ENCODE peak calls at places on chromosomes 7 and 10, in seven cellular contexts. K is adipocyte; H is stimulated activated CD4-positive, alpha-beta T cell treated with anti-CD3 and anti-CD28 coated beads, Interleukin-1b, Interleukin-23, amount 100 ng/mL, for 48 hours; P is stimulated activated CD8-positive, alpha-beta memory T cell treated with anti-CD3 and anti-CD28 coated beads, Interleukin-12 subunit alpha, Interleukin-12 subunit beta, amount 100 ng/mL, for 4 hours; F is HEK293T; Z is Daoy; M is KBM-7. L is an unnamed sample.

GRCh38 chr10:21972584-21972983 is 30.9 kb downstream of the DNAJC1 start:
- DNase-seq in K (no peak), H (no peak), P (no peak), F (no peak), Z (no peak), M (no peak), L (no peak)

GRCh38 chr7:112056409-112056808 is 149.8 kb downstream of the DOCK4 start:
- DNase-seq in K (peak; percentile 60), H (no peak), P (no peak), F (no peak), Z (peak; percentile 85), M (no peak), L (no peak)

GRCh38 chr7:27165655-27166474 is 528 bp upstream of the HOXA9 start:
- DNase-seq in K (no peak), H (no peak), P (no peak), F (no peak), Z (no peak), M (no peak), L (peak; percentile 84)

GRCh38 chr10:92712016-92712889 is 22.5 kb downstream of the HHEX start:
- DNase-seq in K (no peak), H (no peak), P (no peak), F (no peak), Z (peak; percentile 17), M (peak; percentile 56), L (peak; percentile 80)

GRCh38 chr10:78717200-78717599 is 351.6 kb upstream of the ZMIZ1 start:
- DNase-seq in K (peak; percentile 67), H (no peak), P (no peak), F (no peak), Z (no peak), M (no peak), L (peak; percentile 85)

GRCh38 chr7:72211175-72211574 is 201.0 kb downstream of the CALN1 start:
- DNase-seq in K (no peak), H (no peak), P (no peak), F (no peak), Z (no peak), M (no peak), L (no peak)

GRCh38 chr7:44980393-44981034 is 1.7 kb upstream of the MYO1G start:
- DNase-seq in K (no peak), H (peak; percentile 93), P (no peak), F (no peak), Z (peak; percentile 87), M (peak; percentile 95), L (peak; percentile 86)

GRCh38 chr10:130723704-130724103 is 587.5 kb downstream of the GLRX3 start:
- DNase-seq in K (no peak), H (no peak), P (no peak), F (no peak), Z (no peak), M (no peak), L (no peak)

GRCh38 chr7:79504607-79505389 is 51.3 kb upstream of the MAGI2 start:
- DNase-seq in K (peak; percentile 19), H (no peak), P (no peak), F (no peak), Z (peak; percentile 7), M (no peak), L (peak; percentile 36)

GRCh38 chr10:69838853-69839252 is 37.1 kb downstream of the COL13A1 start:
- DNase-seq in K (peak; percentile 31), H (no peak), P (no peak), F (no peak), Z (peak; percentile 27), M (no peak), L (peak; percentile 89)

GRCh38 chr10:122057841-122058240 is 68.9 kb downstream of the TACC2 start:
- DNase-seq in K (no peak), H (no peak), P (no peak), F (no peak), Z (no peak), M (no peak), L (no peak)

GRCh38 chr10:3780766-3781457 is 4.1 kb downstream of the KLF6 start:
- DNase-seq in K (no peak), H (no peak), P (no peak), F (no peak), Z (no peak), M (no peak), L (no peak)

GRCh38 chr7:93442478-93443224 is 131.9 kb downstream of the CALCR start:
- DNase-seq in K (peak; percentile 15), H (peak; percentile 15), P (no peak), F (peak; percentile 66), Z (peak; percentile 35), M (peak; percentile 27), L (peak; percentile 31)